ENCODE peak calls at places on chromosomes 16 and 17, in five cellular contexts. A is astrocyte of the spinal cord, C is GM12865, X is progenitor cell of endocrine pancreas, W is bronchial epithelial cell. P is an unnamed sample.

GRCh38 chr17:45326566-45326965 is 9.7 kb upstream of the MAP3K14 start:
- DNase-seq in A (no peak), C (no peak), X (no peak), W (no peak), P (no peak)

GRCh38 chr17:40122466-40122943 is 734 bp downstream of the MSL1 start:
- DNase-seq in A (no peak), C (peak; percentile 74), X (peak; percentile 37), W (no peak), P (peak; percentile 61)

GRCh38 chr17:57294629-57295501 is 38.5 kb downstream of the MSI2 start:
- DNase-seq in A (peak; percentile 68), C (no peak), X (no peak), W (peak; percentile 30), P (no peak)

GRCh38 chr17:64502809-64503208 is 3.3 kb downstream of the DDX5 start:
- DNase-seq in A (no peak), C (no peak), X (no peak), W (no peak), P (no peak)

GRCh38 chr17:48933035-48933434 is 11.6 kb downstream of the SNF8 start:
- DNase-seq in A (no peak), C (no peak), X (no peak), W (no peak), P (no peak)

GRCh38 chr17:47802341-47803022 is 19.1 kb downstream of the OSBPL7 start:
- DNase-seq in A (peak; percentile 48), C (peak; percentile 72), X (no peak), W (peak; percentile 43), P (peak; percentile 59)

GRCh38 chr16:84648595-84649510 is 542 bp downstream of the KLHL36 start:
- DNase-seq in A (no peak), C (peak; percentile 54), X (peak; percentile 46), W (no peak), P (peak; percentile 43)

GRCh38 chr17:38451840-38452529 is 23.7 kb downstream of the ARHGAP23 start:
- DNase-seq in A (peak; percentile 92), C (no peak), X (no peak), W (peak; percentile 85), P (peak; percentile 65)

GRCh38 chr16:15032547-15033308 is 23.1 kb downstream of the NTAN1 start:
- DNase-seq in A (peak; percentile 30), C (no peak), X (no peak), W (no peak), P (no peak)

GRCh38 chr17:35372846-35373531 is 432 bp downstream of the SLFN11 start:
- DNase-seq in A (no peak), C (peak; percentile 46), X (no peak), W (no peak), P (no peak)

GRCh38 chr17:21299981-21300600 is 15.6 kb downstream of the MAP2K3 start:
- DNase-seq in A (no peak), C (no peak), X (no peak), W (no peak), P (no peak)

GRCh38 chr16:80989801-80990200 is 16.9 kb downstream of the CMC2 start:
- DNase-seq in A (no peak), C (no peak), X (no peak), W (peak; percentile 21), P (no peak)

GRCh38 chr16:57270221-57271062 is 14.0 kb downstream of the PLLP start:
- DNase-seq in A (no peak), C (no peak), X (no peak), W (no peak), P (no peak)

GRCh38 chr16:29909398-29909797 is 9.1 kb downstream of the ASPHD1 start:
- DNase-seq in A (no peak), C (no peak), X (no peak), W (no peak), P (no peak)

GRCh38 chr16:828891-829290 is 28.4 kb upstream of the GNG13 start:
- DNase-seq in A (no peak), C (no peak), X (no peak), W (no peak), P (no peak)

GRCh38 chr16:52254753-52255152 is 292.2 kb downstream of the TOX3 start:
- DNase-seq in A (no peak), C (no peak), X (no peak), W (peak; percentile 83), P (no peak)

GRCh38 chr16:14015948-14016347 is 55.2 kb upstream of the MRTFB start:
- DNase-seq in A (peak; percentile 67), C (peak; percentile 27), X (no peak), W (peak; percentile 94), P (no peak)

GRCh38 chr16:56267888-56268287 is 76.6 kb downstream of the GNAO1 start:
- DNase-seq in A (no peak), C (no peak), X (no peak), W (no peak), P (no peak)

GRCh38 chr16:72015124-72015523 is 6.6 kb downstream of the DHODH start:
- DNase-seq in A (no peak), C (no peak), X (no peak), W (peak; percentile 22), P (no peak)

GRCh38 chr17:53950858-53951250 is 128.1 kb downstream of the KIF2B start:
- DNase-seq in A (no peak), C (no peak), X (no peak), W (peak; percentile 67), P (no peak)

GRCh38 chr17:31488264-31488981 is 96.9 kb downstream of the RAB11FIP4 start:
- DNase-seq in A (no peak), C (peak; percentile 30), X (no peak), W (no peak), P (no peak)

GRCh38 chr17:7897773-7898172 is 9.2 kb downstream of the CHD3 start:
- DNase-seq in A (peak; percentile 55), C (peak; percentile 17), X (no peak), W (peak; percentile 50), P (no peak)

GRCh38 chr17:48051706-48052486 is 3.7 kb downstream of the NFE2L1 start:
- DNase-seq in A (peak; percentile 96), C (no peak), X (no peak), W (no peak), P (no peak)

GRCh38 chr16:27238016-27238587 is 30.5 kb downstream of the NSMCE1 start:
- DNase-seq in A (no peak), C (no peak), X (no peak), W (no peak), P (no peak)

GRCh38 chr16:80938035-80938927 is 68.4 kb downstream of the CMC2 start:
- DNase-seq in A (peak; percentile 98), C (no peak), X (no peak), W (peak; percentile 77), P (no peak)

GRCh38 chr17:35160354-35161201 is 13.0 kb downstream of the UNC45B start:
- DNase-seq in A (no peak), C (no peak), X (no peak), W (no peak), P (no peak)

GRCh38 chr17:68290268-68290954 is 516 bp downstream of the SLC16A6 start:
- DNase-seq in A (no peak), C (peak; percentile 74), X (peak; percentile 16), W (no peak), P (peak; percentile 47)

GRCh38 chr17:21005367-21005766 is 37.4 kb downstream of the USP22 start:
- DNase-seq in A (no peak), C (no peak), X (no peak), W (no peak), P (no peak)

GRCh38 chr17:14038206-14038605 is 31.1 kb upstream of the COX10 start:
- DNase-seq in A (peak; percentile 66), C (no peak), X (no peak), W (peak; percentile 2), P (no peak)

GRCh38 chr17:78722101-78722761 is 59.8 kb downstream of the CYTH1 start:
- DNase-seq in A (no peak), C (peak; percentile 79), X (no peak), W (no peak), P (no peak)

GRCh38 chr17:77790143-77790829 is 168.2 kb upstream of the TNRC6C start:
- DNase-seq in A (no peak), C (no peak), X (no peak), W (no peak), P (no peak)

GRCh38 chr16:3264137-3265036 is 8.0 kb upstream of the MEFV start:
- DNase-seq in A (peak; percentile 98), C (peak; percentile 99), X (peak; percentile 90), W (peak; percentile 85), P (peak; percentile 75)

GRCh38 chr17:45237686-45238085 is 16.0 kb downstream of the FMNL1 start:
- DNase-seq in A (no peak), C (no peak), X (no peak), W (no peak), P (no peak)

GRCh38 chr17:37107406-37108083 is 158.8 kb downstream of the AATF start:
- DNase-seq in A (peak; percentile 50), C (no peak), X (no peak), W (peak; percentile 66), P (no peak)

GRCh38 chr17:80705988-80706387 is 161.3 kb downstream of the RPTOR start:
- DNase-seq in A (no peak), C (no peak), X (no peak), W (peak; percentile 5), P (no peak)
- TF ChIP-seq CTCF in A (no peak), C (no peak), X (no peak), W (no peak), P (no peak)

DNA sequence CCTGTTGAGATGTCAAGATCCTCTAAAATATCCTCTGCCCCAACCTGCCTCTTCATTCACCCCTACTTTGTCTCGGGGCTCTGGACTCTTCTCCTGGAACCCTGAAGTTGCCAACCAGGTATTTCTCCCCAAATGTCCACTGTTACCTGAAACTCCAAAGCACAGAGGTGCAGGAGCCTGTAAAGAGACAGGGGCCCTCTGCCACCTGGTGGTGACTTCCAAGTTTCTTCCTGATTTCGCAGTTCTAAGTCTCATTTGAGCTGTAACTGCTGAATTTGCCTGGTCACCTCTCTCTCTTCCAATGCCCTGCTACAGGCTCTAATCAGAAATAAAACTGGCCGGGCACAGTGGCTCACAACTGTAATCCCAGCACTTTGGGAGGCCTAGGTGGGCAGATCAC is 77.1 kb upstream of the RCVRN start:
- DNase-seq in A (no peak), C (peak; percentile 47), X (no peak), W (no peak), P (no peak)
- TF ChIP-seq CTCF in A (no peak), C (peak; percentile 32), X (peak; percentile 66), W (no peak), P (no peak)

DNA sequence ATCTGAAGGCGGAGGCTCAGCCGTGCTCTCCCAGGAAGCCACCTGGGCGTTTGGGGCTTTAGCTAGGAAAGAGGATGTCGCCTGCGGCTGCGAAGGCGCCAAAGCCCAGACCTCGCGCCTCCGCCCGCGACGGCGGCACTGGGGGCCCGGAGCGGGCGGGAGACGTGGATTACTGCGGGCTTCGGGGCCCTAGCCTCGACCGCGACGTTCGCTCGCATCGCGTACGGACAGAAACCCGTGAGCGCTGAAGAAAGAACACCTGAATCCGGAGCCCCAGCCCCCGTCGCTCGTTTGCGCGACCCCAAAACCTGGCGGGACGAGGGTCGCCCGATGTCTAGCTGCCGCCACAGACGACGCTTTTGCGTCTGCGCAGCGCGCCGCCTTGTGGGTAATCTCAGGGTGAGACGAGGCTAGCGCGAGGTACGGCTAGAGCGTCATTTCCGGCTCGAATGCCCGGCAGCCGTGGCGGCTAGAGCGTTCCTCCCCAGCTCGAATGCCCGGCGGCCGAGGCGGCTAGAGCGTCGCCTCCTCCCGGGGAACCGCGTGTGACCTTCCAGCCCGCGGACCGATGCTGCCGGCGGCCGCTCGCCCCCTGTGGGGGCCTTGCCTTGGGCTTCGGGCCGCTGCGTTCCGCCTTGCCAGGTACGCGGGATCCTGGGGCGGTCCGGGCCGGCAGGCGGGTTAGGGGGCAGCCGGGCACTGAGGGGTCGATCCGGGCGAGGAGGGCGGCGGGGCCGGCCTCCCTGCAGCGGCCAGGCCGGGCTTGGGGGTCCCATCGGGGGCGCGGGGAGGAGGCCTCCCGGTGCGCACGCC is at the start of gene MRPL12:
- DNase-seq in A (peak; percentile 91), C (peak; percentile 96), X (peak; percentile 82), W (peak; percentile 80), P (peak; percentile 91)
- TF ChIP-seq CTCF in A (peak; percentile 2), C (no peak), X (peak; percentile 32), W (peak; percentile 30), P (no peak)

GRCh38 chr17:69336580-69336979 is 9.6 kb upstream of the ABCA5 start:
- DNase-seq in A (no peak), C (no peak), X (no peak), W (no peak), P (no peak)
- TF ChIP-seq CTCF in A (no peak), C (no peak), X (no peak), W (no peak), P (peak; percentile 10)

P was measured in endothelial cell.